ENCODE peak calls at places on chromosomes 3 and 15, in eight cellular contexts. V is psoas muscle; X is AG09309; C is stomach; B is tibial artery; A is ovary; U is GM12878; G is CD8-positive, alpha-beta T cell. J is an unnamed sample.

GRCh38 chr3:133117342-133117741 is 79.2 kb downstream of the TMEM108 start:
- DNase-seq in G (no peak), B (no peak), X (no peak), U (no peak), V (no peak), A (no peak), C (no peak), J (no peak)

GRCh38 chr3:113245775-113246174 is 34.4 kb downstream of the BOC start:
- DNase-seq in B (peak; percentile 73), V (peak; percentile 55), C (no peak), G (no peak), X (no peak), A (no peak), U (no peak), J (no peak)

GRCh38 chr3:78613366-78614008 is 1154.3 kb downstream of the ROBO1 start:
- DNase-seq in U (no peak), X (no peak), A (no peak), V (no peak), B (no peak), G (no peak), C (peak; percentile 32), J (no peak)

GRCh38 chr3:113746955-113747718 is at the start of gene ATP6V1A:
- DNase-seq in U (no peak), C (peak; percentile 74), G (peak; percentile 82), B (peak; percentile 63), A (peak; percentile 76), V (peak; percentile 63), X (no peak), J (peak; percentile 87)

GRCh38 chr15:49134683-49135341 is 20.6 kb downstream of the COPS2 start:
- DNase-seq in X (peak; percentile 16), U (no peak), C (no peak), V (no peak), G (no peak), A (no peak), B (no peak), J (no peak)

GRCh38 chr3:49723301-49723630 is 485 bp downstream of the GMPPB start:
- DNase-seq in X (no peak), V (peak; percentile 68), A (peak; percentile 61), B (peak; percentile 55), C (peak; percentile 84), U (no peak), G (peak; percentile 61), J (peak; percentile 83)

GRCh38 chr15:91782221-91782620 is 71.3 kb upstream of the SLCO3A1 start:
- DNase-seq in X (no peak), C (peak; percentile 84), V (no peak), A (no peak), B (no peak), G (no peak), U (no peak), J (no peak)

GRCh38 chr3:28326458-28326926 is 22.0 kb upstream of the ZCWPW2 start:
- DNase-seq in U (peak; percentile 38), B (no peak), C (no peak), G (peak; percentile 50), V (no peak), A (no peak), X (no peak), J (peak; percentile 57)

GRCh38 chr3:113758389-113759029 is 11.7 kb downstream of the ATP6V1A start:
- DNase-seq in V (no peak), X (peak; percentile 52), B (no peak), C (no peak), G (no peak), A (no peak), U (no peak), J (no peak)

GRCh38 chr15:60062826-60063225 is 58.7 kb downstream of the FOXB1 start:
- DNase-seq in X (no peak), B (no peak), A (no peak), G (no peak), V (no peak), U (no peak), C (no peak), J (no peak)

GRCh38 chr3:139534444-139534812 is 5.1 kb downstream of the RBP1 start:
- DNase-seq in V (no peak), B (peak; percentile 45), G (no peak), C (peak; percentile 37), U (no peak), A (peak; percentile 39), X (peak; percentile 50), J (peak; percentile 61)

GRCh38 chr15:64897345-64897985 is 14.2 kb upstream of the ANKDD1A start:
- DNase-seq in U (no peak), V (peak; percentile 75), X (no peak), B (peak; percentile 80), A (peak; percentile 57), C (peak; percentile 74), G (no peak), J (no peak)

GRCh38 chr3:32703491-32703968 is 18.5 kb downstream of the CNOT10 start:
- DNase-seq in C (no peak), V (no peak), U (no peak), X (no peak), B (no peak), G (no peak), A (no peak), J (no peak)

GRCh38 chr15:99708563-99708962 is 24.7 kb downstream of the LYSMD4 start:
- DNase-seq in V (peak; percentile 85), G (no peak), C (peak; percentile 77), A (peak; percentile 53), B (peak; percentile 92), X (peak; percentile 57), U (no peak), J (no peak)
- H3K4me3 ChIP-seq in V (peak overlapping the region; percentile 41), G (no peak overlapping the region), C (no peak overlapping the region), A (no peak overlapping the region), B (no peak overlapping the region), X (no peak overlapping the region), U (no peak overlapping the region), J (no peak overlapping the region)

GRCh38 chr15:73937726-73938125 is 11.5 kb downstream of the LOXL1 start:
- DNase-seq in A (no peak), X (no peak), B (no peak), C (no peak), G (no peak), U (no peak), V (no peak), J (no peak)

GRCh38 chr15:73936588-73937312 is 10.5 kb downstream of the LOXL1 start:
- DNase-seq in V (no peak), U (no peak), B (no peak), C (no peak), G (no peak), A (no peak), X (no peak), J (no peak)

GRCh38 chr15:73937313-73937695 is 11.0 kb downstream of the LOXL1 start:
- DNase-seq in B (no peak), A (no peak), X (no peak), V (no peak), U (no peak), G (no peak), C (no peak), J (no peak)

GRCh38 chr15:73935547-73935946 is 9.3 kb downstream of the LOXL1 start:
- DNase-seq in C (no peak), G (no peak), U (no peak), A (no peak), B (no peak), V (no peak), X (no peak), J (no peak)

GRCh38 chr15:73936181-73936580 is 9.9 kb downstream of the LOXL1 start:
- DNase-seq in X (no peak), U (no peak), B (peak; percentile 57), A (peak; percentile 67), V (no peak), G (no peak), C (no peak), J (no peak)
- TF ChIP-seq CTCF in X (no peak), U (no peak), B (peak; percentile 24), A (no peak), V (no peak), G (no peak), C (no peak), J (no peak)

GRCh38 chr3:142223282-142223681 is 2.1 kb downstream of the GK5 start:
- DNase-seq in V (no peak), G (no peak), A (no peak), B (no peak), U (no peak), X (no peak), C (no peak), J (no peak)

GRCh38 chr3:142216321-142216720 is 9.1 kb downstream of the GK5 start:
- DNase-seq in U (no peak), C (no peak), X (no peak), G (no peak), V (no peak), B (no peak), A (no peak), J (no peak)

GRCh38 chr3:142215111-142215510 is 10.3 kb downstream of the GK5 start:
- DNase-seq in B (no peak), A (no peak), C (no peak), G (no peak), V (no peak), X (no peak), U (no peak), J (no peak)

GRCh38 chr3:142213298-142213697 is 12.1 kb downstream of the GK5 start:
- DNase-seq in G (no peak), B (no peak), C (peak; percentile 46), A (no peak), X (peak; percentile 21), U (no peak), V (no peak), J (no peak)

DNA sequence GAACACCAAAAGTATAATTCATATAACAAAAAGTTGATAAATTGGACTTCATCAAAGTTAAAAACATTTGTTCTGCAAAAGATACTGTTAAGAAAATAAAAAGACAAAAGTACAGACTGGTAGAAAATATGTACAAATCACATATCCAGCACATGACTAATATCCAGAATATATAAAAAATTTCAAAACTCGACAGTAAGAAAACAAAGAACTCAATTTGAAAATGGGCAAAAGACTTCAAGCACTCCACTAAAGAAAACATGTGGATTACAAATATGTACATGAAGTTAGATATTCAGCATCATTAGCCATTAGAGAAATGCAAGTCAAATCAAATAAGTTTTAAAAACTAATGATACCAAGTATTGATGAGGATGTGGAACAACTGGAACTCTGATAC is 6.7 kb downstream of the GK5 start:
- DNase-seq in U (no peak), C (no peak), A (no peak), X (no peak), V (no peak), G (no peak), B (no peak), J (no peak)
- H3K4me3 ChIP-seq in U (no peak overlapping the region), C (no peak overlapping the region), A (no peak overlapping the region), X (no peak overlapping the region), V (no peak overlapping the region), G (no peak overlapping the region), B (no peak overlapping the region), J (no peak overlapping the region)

DNA sequence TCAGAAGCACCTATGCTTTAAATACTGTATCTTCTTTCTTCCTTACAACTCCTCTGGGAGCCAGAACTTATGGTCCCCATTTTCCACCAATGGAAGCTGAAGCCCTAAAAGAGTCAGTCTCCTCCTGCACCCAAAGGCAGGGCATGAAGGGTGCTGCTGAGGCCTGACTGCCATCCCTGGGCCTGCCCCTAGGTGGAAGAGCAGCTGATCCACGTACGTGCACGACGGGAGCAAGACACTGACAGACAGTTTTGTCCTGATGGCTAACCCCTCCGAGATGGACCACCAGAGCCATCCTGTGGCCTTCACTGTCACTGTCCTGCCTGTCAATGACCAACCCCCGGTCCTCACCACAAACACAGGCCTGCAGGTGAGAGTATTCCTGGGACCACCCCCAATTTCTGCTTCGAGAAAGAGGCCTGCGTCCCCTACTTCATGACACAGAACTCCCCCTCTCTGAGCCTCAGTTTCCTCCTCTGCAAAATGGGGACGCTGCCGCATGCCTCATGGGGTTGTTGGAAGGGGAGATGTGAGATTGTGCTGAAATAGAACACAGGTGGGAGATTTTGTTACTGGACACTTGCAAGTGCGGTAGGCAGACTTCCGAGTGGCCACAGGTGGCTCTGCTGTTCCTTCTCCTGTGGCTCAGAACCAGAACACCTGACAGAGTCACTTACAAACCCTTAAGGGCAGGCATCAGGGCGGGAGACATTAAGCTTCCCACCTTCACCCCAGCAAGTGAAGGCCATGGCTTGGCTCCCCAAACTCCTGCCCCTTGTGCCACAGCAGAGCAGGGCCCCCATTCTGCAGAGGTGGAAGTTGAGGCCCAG is 175.4 kb downstream of the TBC1D2B start:
- DNase-seq in B (peak; percentile 6), V (no peak), U (no peak), X (no peak), A (no peak), C (no peak), G (no peak), J (peak; percentile 41)
- TF ChIP-seq CTCF in B (no peak), V (no peak), U (peak; percentile 15), X (no peak), A (no peak), C (no peak), G (no peak), J (peak; percentile 39)